ENCODE peak calls at places on chromosome 3, in seven cellular contexts. One of them, this sample, is unnamed. For H3K36me3, the result is how much of the 10 kb centered on the place peaks cover.

GRCh38 chr3:58529516-58530353 is 7.3 kb downstream of the ACOX2 start:
- DNase-seq in ascending aorta: no peak
- DNase-seq in upper lobe of left lung: no peak
- DNase-seq in small intestine: no peak
- DNase-seq in kidney epithelial cell: no peak
- DNase-seq in A673: no peak
- DNase-seq in CD8-positive, alpha-beta memory T cell: no peak
- DNase-seq in this sample: no peak

GRCh38 chr3:111738790-111739189 is 120.3 kb upstream of the PHLDB2 start:
- DNase-seq in small intestine: no peak
- DNase-seq in A673: no peak
- DNase-seq in upper lobe of left lung: no peak
- DNase-seq in kidney epithelial cell: no peak
- DNase-seq in ascending aorta: no peak
- DNase-seq in CD8-positive, alpha-beta memory T cell: no peak
- DNase-seq in this sample: no peak

GRCh38 chr3:128415773-128416577 is 50.7 kb downstream of the DNAJB8 start:
- DNase-seq in small intestine: no peak
- DNase-seq in A673: no peak
- DNase-seq in upper lobe of left lung: no peak
- DNase-seq in CD8-positive, alpha-beta memory T cell: no peak
- DNase-seq in kidney epithelial cell: no peak
- DNase-seq in ascending aorta: no peak
- DNase-seq in this sample: no peak

GRCh38 chr3:10006048-10006761 is 19.6 kb upstream of the EMC3 start:
- DNase-seq in A673: no peak
- DNase-seq in small intestine: no peak
- DNase-seq in upper lobe of left lung: no peak
- DNase-seq in ascending aorta: no peak
- DNase-seq in CD8-positive, alpha-beta memory T cell: no peak
- DNase-seq in kidney epithelial cell: no peak
- DNase-seq in this sample: no peak

GRCh38 chr3:22922317-22922716 is 280.8 kb upstream of the UBE2E2 start:
- DNase-seq in small intestine: no peak
- DNase-seq in CD8-positive, alpha-beta memory T cell: no peak
- DNase-seq in ascending aorta: no peak
- DNase-seq in upper lobe of left lung: no peak
- DNase-seq in A673: no peak
- DNase-seq in kidney epithelial cell: no peak
- DNase-seq in this sample: no peak

GRCh38 chr3:56133423-56133822 is 334.8 kb downstream of the ERC2 start:
- DNase-seq in upper lobe of left lung: no peak
- DNase-seq in ascending aorta: no peak
- DNase-seq in CD8-positive, alpha-beta memory T cell: no peak
- DNase-seq in kidney epithelial cell: peak
- DNase-seq in A673: no peak
- DNase-seq in small intestine: no peak
- DNase-seq in this sample: no peak

GRCh38 chr3:172397716-172398405 is 50.4 kb downstream of the GHSR start:
- DNase-seq in kidney epithelial cell: no peak
- DNase-seq in small intestine: peak
- DNase-seq in ascending aorta: no peak
- DNase-seq in A673: no peak
- DNase-seq in upper lobe of left lung: no peak
- DNase-seq in CD8-positive, alpha-beta memory T cell: no peak
- DNase-seq in this sample: no peak

GRCh38 chr3:136698361-136698760 is 53.8 kb downstream of the STAG1 start:
- DNase-seq in small intestine: no peak
- DNase-seq in upper lobe of left lung: no peak
- DNase-seq in CD8-positive, alpha-beta memory T cell: no peak
- DNase-seq in A673: no peak
- DNase-seq in ascending aorta: no peak
- DNase-seq in kidney epithelial cell: no peak
- DNase-seq in this sample: no peak

GRCh38 chr3:63051920-63052319 is 176.7 kb upstream of the CADPS start:
- DNase-seq in upper lobe of left lung: no peak
- DNase-seq in A673: peak
- DNase-seq in CD8-positive, alpha-beta memory T cell: no peak
- DNase-seq in small intestine: no peak
- DNase-seq in ascending aorta: no peak
- DNase-seq in kidney epithelial cell: no peak
- DNase-seq in this sample: peak

GRCh38 chr3:52395503-52395865 is 49.4 kb downstream of the SEMA3G start:
- DNase-seq in ascending aorta: no peak
- DNase-seq in small intestine: no peak
- DNase-seq in kidney epithelial cell: no peak
- DNase-seq in CD8-positive, alpha-beta memory T cell: no peak
- DNase-seq in upper lobe of left lung: no peak
- DNase-seq in A673: no peak
- DNase-seq in this sample: no peak

GRCh38 chr3:88203537-88204143 is 53.9 kb downstream of the C3orf38 start:
- DNase-seq in kidney epithelial cell: peak
- DNase-seq in upper lobe of left lung: peak
- DNase-seq in ascending aorta: no peak
- DNase-seq in CD8-positive, alpha-beta memory T cell: peak
- DNase-seq in small intestine: peak
- DNase-seq in A673: peak
- DNase-seq in this sample: peak

GRCh38 chr3:7306900-7307299 is 446.0 kb downstream of the GRM7 start:
- DNase-seq in kidney epithelial cell: no peak
- DNase-seq in CD8-positive, alpha-beta memory T cell: no peak
- DNase-seq in ascending aorta: no peak
- DNase-seq in small intestine: no peak
- DNase-seq in upper lobe of left lung: no peak
- DNase-seq in A673: no peak
- DNase-seq in this sample: no peak

GRCh38 chr3:194840661-194841514 is 155.2 kb downstream of the FAM43A start:
- DNase-seq in small intestine: peak
- DNase-seq in upper lobe of left lung: no peak
- DNase-seq in kidney epithelial cell: no peak
- DNase-seq in CD8-positive, alpha-beta memory T cell: no peak
- DNase-seq in A673: peak
- DNase-seq in ascending aorta: no peak
- DNase-seq in this sample: no peak

GRCh38 chr3:161630791-161631190 is 134.2 kb downstream of the OTOL1 start:
- DNase-seq in A673: peak
- DNase-seq in CD8-positive, alpha-beta memory T cell: no peak
- DNase-seq in upper lobe of left lung: no peak
- DNase-seq in kidney epithelial cell: no peak
- DNase-seq in small intestine: no peak
- DNase-seq in ascending aorta: no peak
- DNase-seq in this sample: no peak

GRCh38 chr3:4850211-4850927 is 128.9 kb upstream of the BHLHE40 start:
- DNase-seq in ascending aorta: no peak
- DNase-seq in A673: no peak
- DNase-seq in kidney epithelial cell: no peak
- DNase-seq in CD8-positive, alpha-beta memory T cell: no peak
- DNase-seq in small intestine: no peak
- DNase-seq in upper lobe of left lung: no peak
- DNase-seq in this sample: no peak

GRCh38 chr3:66904816-66905543 is 93.1 kb upstream of the KBTBD8 start:
- DNase-seq in CD8-positive, alpha-beta memory T cell: no peak
- DNase-seq in small intestine: peak
- DNase-seq in upper lobe of left lung: no peak
- DNase-seq in kidney epithelial cell: no peak
- DNase-seq in A673: peak
- DNase-seq in ascending aorta: no peak
- DNase-seq in this sample: no peak

GRCh38 chr3:40189118-40189517 is 120.4 kb upstream of the EIF1B start:
- DNase-seq in small intestine: no peak
- DNase-seq in ascending aorta: no peak
- DNase-seq in CD8-positive, alpha-beta memory T cell: no peak
- DNase-seq in kidney epithelial cell: no peak
- DNase-seq in A673: no peak
- DNase-seq in upper lobe of left lung: no peak
- DNase-seq in this sample: no peak

GRCh38 chr3:40187945-40188344 is 121.6 kb upstream of the EIF1B start:
- DNase-seq in A673: no peak
- DNase-seq in CD8-positive, alpha-beta memory T cell: no peak
- DNase-seq in small intestine: no peak
- DNase-seq in upper lobe of left lung: no peak
- DNase-seq in ascending aorta: no peak
- DNase-seq in kidney epithelial cell: no peak
- DNase-seq in this sample: no peak

GRCh38 chr3:40191850-40192448 is 117.6 kb upstream of the EIF1B start:
- DNase-seq in CD8-positive, alpha-beta memory T cell: peak
- DNase-seq in upper lobe of left lung: peak
- DNase-seq in ascending aorta: no peak
- DNase-seq in A673: peak
- DNase-seq in kidney epithelial cell: no peak
- DNase-seq in small intestine: peak
- DNase-seq in this sample: peak

GRCh38 chr3:40191251-40191650 is 118.3 kb upstream of the EIF1B start:
- DNase-seq in upper lobe of left lung: no peak
- DNase-seq in A673: no peak
- DNase-seq in CD8-positive, alpha-beta memory T cell: no peak
- DNase-seq in small intestine: no peak
- DNase-seq in kidney epithelial cell: no peak
- DNase-seq in ascending aorta: no peak
- DNase-seq in this sample: no peak

DNA sequence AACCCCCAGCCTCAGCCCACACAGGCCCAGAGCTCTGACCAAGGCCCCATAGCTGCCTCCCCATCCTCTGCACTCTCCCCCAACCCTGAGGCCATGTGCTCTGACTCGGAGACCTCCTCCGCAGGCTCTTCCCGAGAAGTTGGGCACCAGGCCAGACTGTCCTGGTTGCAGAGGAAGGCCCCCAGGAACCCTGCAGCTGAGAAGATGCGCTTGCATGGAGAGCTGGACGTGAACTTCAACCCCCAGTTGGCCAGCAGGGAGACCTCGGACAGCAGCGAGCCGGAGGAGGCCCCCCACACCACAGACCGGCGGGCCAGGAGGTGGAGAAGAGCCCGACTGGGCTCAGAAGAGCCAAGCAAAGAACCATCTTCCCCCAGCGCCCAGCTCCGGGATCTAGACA is 119.5 kb upstream of the EIF1B start:
- DNase-seq in CD8-positive, alpha-beta memory T cell: no peak
- DNase-seq in A673: no peak
- DNase-seq in ascending aorta: no peak
- DNase-seq in kidney epithelial cell: no peak
- DNase-seq in small intestine: no peak
- DNase-seq in upper lobe of left lung: no peak
- DNase-seq in this sample: no peak
- H3K36me3 ChIP-seq in CD8-positive, alpha-beta memory T cell: under half
- H3K36me3 ChIP-seq in A673: under half
- H3K36me3 ChIP-seq in ascending aorta: under half
- H3K36me3 ChIP-seq in kidney epithelial cell: under half
- H3K36me3 ChIP-seq in small intestine: under half
- H3K36me3 ChIP-seq in upper lobe of left lung: under half
- H3K36me3 ChIP-seq in this sample: under half

DNA sequence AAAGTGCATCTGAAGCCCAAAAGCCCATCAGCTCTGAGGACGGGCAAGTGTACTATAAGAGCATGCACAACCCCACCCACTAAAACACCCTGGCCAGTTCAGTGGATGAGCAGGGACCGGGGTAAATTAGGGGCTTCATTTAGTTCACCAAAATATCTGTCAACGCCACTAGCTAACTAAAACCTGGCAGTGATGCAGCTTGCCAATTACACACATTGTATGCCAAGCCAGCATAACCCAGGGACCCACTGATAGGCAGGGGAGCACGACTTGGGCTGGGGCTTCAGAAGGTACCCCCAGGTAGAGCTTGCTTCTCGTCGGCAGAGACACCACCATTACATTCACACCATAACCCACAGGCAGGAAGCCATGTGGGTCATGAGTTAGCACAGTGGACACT is 47.0 kb downstream of the PTPN23 start:
- DNase-seq in small intestine: no peak
- DNase-seq in CD8-positive, alpha-beta memory T cell: no peak
- DNase-seq in ascending aorta: no peak
- DNase-seq in A673: no peak
- DNase-seq in upper lobe of left lung: no peak
- DNase-seq in kidney epithelial cell: no peak
- DNase-seq in this sample: no peak
- H3K36me3 ChIP-seq in small intestine: under half
- H3K36me3 ChIP-seq in CD8-positive, alpha-beta memory T cell: under half
- H3K36me3 ChIP-seq in ascending aorta: under half
- H3K36me3 ChIP-seq in A673: under half
- H3K36me3 ChIP-seq in upper lobe of left lung: half or more
- H3K36me3 ChIP-seq in kidney epithelial cell: under half
- H3K36me3 ChIP-seq in this sample: under half

GRCh38 chr3:179590669-179591068 is 13.8 kb downstream of the MRPL47 start:
- DNase-seq in ascending aorta: no peak
- DNase-seq in small intestine: no peak
- DNase-seq in kidney epithelial cell: no peak
- DNase-seq in A673: no peak
- DNase-seq in upper lobe of left lung: no peak
- DNase-seq in CD8-positive, alpha-beta memory T cell: no peak
- DNase-seq in this sample: no peak
- H3K36me3 ChIP-seq in ascending aorta: half or more
- H3K36me3 ChIP-seq in small intestine: under half
- H3K36me3 ChIP-seq in kidney epithelial cell: under half
- H3K36me3 ChIP-seq in A673: half or more
- H3K36me3 ChIP-seq in upper lobe of left lung: half or more
- H3K36me3 ChIP-seq in CD8-positive, alpha-beta memory T cell: under half
- H3K36me3 ChIP-seq in this sample: half or more

DNA sequence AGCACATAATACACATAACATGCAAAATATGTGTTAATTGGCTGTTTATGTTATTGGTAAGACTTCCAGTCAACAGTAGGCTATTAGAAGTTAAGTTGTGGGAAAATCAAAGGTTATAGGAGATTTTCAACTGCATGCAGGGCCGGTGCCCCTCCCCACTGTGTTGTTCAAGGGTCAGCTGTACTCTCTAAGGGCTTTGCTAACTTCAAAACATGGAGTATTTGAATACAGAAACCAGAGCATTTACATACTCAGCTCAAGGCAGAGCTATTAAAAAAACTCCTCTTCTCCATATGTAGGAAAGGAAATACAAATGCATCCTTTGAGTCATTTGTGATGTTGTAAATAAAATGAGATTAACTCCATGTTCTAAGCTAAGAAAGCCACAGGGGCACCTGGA is 16.8 kb downstream of the IL17RB start:
- DNase-seq in small intestine: no peak
- DNase-seq in A673: no peak
- DNase-seq in kidney epithelial cell: no peak
- DNase-seq in ascending aorta: no peak
- DNase-seq in upper lobe of left lung: no peak
- DNase-seq in CD8-positive, alpha-beta memory T cell: no peak
- DNase-seq in this sample: no peak
- H3K36me3 ChIP-seq in small intestine: under half
- H3K36me3 ChIP-seq in A673: under half
- H3K36me3 ChIP-seq in kidney epithelial cell: under half
- H3K36me3 ChIP-seq in ascending aorta: half or more
- H3K36me3 ChIP-seq in upper lobe of left lung: under half
- H3K36me3 ChIP-seq in CD8-positive, alpha-beta memory T cell: under half
- H3K36me3 ChIP-seq in this sample: under half

GRCh38 chr3:100726706-100727105 is 17.4 kb downstream of the TFG start:
- DNase-seq in kidney epithelial cell: no peak
- DNase-seq in small intestine: no peak
- DNase-seq in ascending aorta: no peak
- DNase-seq in CD8-positive, alpha-beta memory T cell: no peak
- DNase-seq in upper lobe of left lung: no peak
- DNase-seq in A673: no peak
- DNase-seq in this sample: no peak
- H3K36me3 ChIP-seq in kidney epithelial cell: under half
- H3K36me3 ChIP-seq in small intestine: under half
- H3K36me3 ChIP-seq in ascending aorta: under half
- H3K36me3 ChIP-seq in CD8-positive, alpha-beta memory T cell: under half
- H3K36me3 ChIP-seq in upper lobe of left lung: under half
- H3K36me3 ChIP-seq in A673: half or more
- H3K36me3 ChIP-seq in this sample: under half

This sample was measured in body of pancreas.